ENCODE peak calls at places on chromosomes 11 and 22, in ten cellular contexts. W, R, B, Z, N, K, U, C, T and V are unnamed samples. For H3K4me1, the result is how much of the 10 kb centered on the place peaks cover.

GRCh38 chr11:17256512-17256911 is 20.0 kb upstream of the NUCB2 start:
- DNase-seq in R (no peak), N (no peak), K (peak), U (no peak), Z (peak), W (no peak), C (no peak), T (no peak), B (peak), V (no peak)

GRCh38 chr11:122863704-122864326 is 18.7 kb upstream of the JHY start:
- DNase-seq in T (peak), B (no peak), U (peak), W (no peak), Z (peak), C (no peak), K (peak), N (peak), R (peak), V (no peak)

GRCh38 chr11:9210224-9210921 is 54.8 kb downstream of the DENND5A start:
- DNase-seq in K (no peak), T (no peak), C (no peak), W (no peak), B (no peak), Z (no peak), R (no peak), U (no peak), N (no peak), V (no peak)

GRCh38 chr11:47946682-47947575 is 33.4 kb upstream of the PTPRJ start:
- DNase-seq in K (peak), T (peak), R (peak), C (peak), Z (peak), N (peak), W (peak), B (peak), U (no peak), V (peak)

GRCh38 chr11:63567044-63567840 is 4.1 kb upstream of the PLAAT2 start:
- DNase-seq in T (peak), W (no peak), Z (peak), U (no peak), B (peak), C (no peak), N (no peak), K (peak), R (peak), V (no peak)

GRCh38 chr11:17954395-17955252 is 58.2 kb downstream of the SERGEF start:
- DNase-seq in C (no peak), K (peak), N (no peak), W (no peak), T (no peak), U (no peak), B (no peak), R (no peak), Z (no peak), V (no peak)

GRCh38 chr11:122711831-122712378 is 56.4 kb downstream of the UBASH3B start:
- DNase-seq in K (no peak), C (no peak), W (no peak), R (no peak), T (no peak), B (peak), N (no peak), Z (no peak), U (no peak), V (no peak)

GRCh38 chr11:26931881-26932280 is 62.0 kb upstream of the FIBIN start:
- DNase-seq in W (no peak), B (no peak), T (no peak), Z (no peak), K (no peak), U (no peak), C (no peak), N (no peak), R (no peak), V (no peak)

GRCh38 chr22:43478621-43479285 is 66.9 kb downstream of the MPPED1 start:
- DNase-seq in Z (no peak), W (no peak), U (no peak), C (peak), T (no peak), N (no peak), K (no peak), B (no peak), R (no peak), V (no peak)

GRCh38 chr11:125692887-125693286 is 12.2 kb upstream of the ACRV1 start:
- DNase-seq in T (no peak), N (no peak), C (no peak), K (no peak), W (no peak), B (no peak), U (no peak), Z (no peak), R (no peak), V (no peak)

GRCh38 chr11:73345481-73346147 is 30.6 kb upstream of the RELT start:
- DNase-seq in R (no peak), B (no peak), K (no peak), U (no peak), Z (no peak), W (no peak), N (no peak), C (no peak), T (no peak), V (no peak)

GRCh38 chr11:2734181-2735052 is 34.6 kb upstream of the KCNQ1OT1 start:
- DNase-seq in U (no peak), N (no peak), T (no peak), R (no peak), C (no peak), Z (no peak), B (no peak), W (no peak), K (peak), V (no peak)

GRCh38 chr11:83680351-83680750 is 394.2 kb upstream of the CCDC90B start:
- DNase-seq in R (no peak), U (peak), W (no peak), Z (no peak), T (no peak), K (no peak), B (no peak), N (no peak), C (no peak), V (no peak)

GRCh38 chr22:47045691-47046410 is 283.4 kb downstream of the TBC1D22A start:
- DNase-seq in K (no peak), Z (no peak), R (no peak), C (peak), N (no peak), T (no peak), W (peak), B (no peak), U (no peak), V (no peak)

GRCh38 chr22:28269277-28269676 is 350.2 kb upstream of the PITPNB start:
- DNase-seq in B (no peak), K (no peak), R (no peak), W (no peak), N (no peak), Z (no peak), T (no peak), U (no peak), C (no peak), V (no peak)

GRCh38 chr11:47915407-47916137 is 64.8 kb upstream of the PTPRJ start:
- DNase-seq in K (no peak), R (no peak), Z (no peak), U (no peak), C (peak), B (peak), W (no peak), T (peak), N (no peak), V (no peak)

GRCh38 chr22:47056361-47056760 is 293.9 kb downstream of the TBC1D22A start:
- DNase-seq in R (no peak), Z (no peak), N (no peak), U (no peak), C (peak), W (peak), B (no peak), T (no peak), K (no peak), V (no peak)

GRCh38 chr22:47835726-47836125 is 1073.3 kb downstream of the TBC1D22A start:
- DNase-seq in W (no peak), R (no peak), U (no peak), Z (peak), T (no peak), N (no peak), K (peak), B (peak), C (no peak), V (no peak)

GRCh38 chr22:42203609-42204008 is 66.8 kb downstream of the TCF20 start:
- DNase-seq in Z (no peak), C (no peak), U (no peak), K (no peak), T (no peak), R (no peak), N (no peak), B (no peak), W (no peak), V (no peak)

GRCh38 chr11:110182886-110183285 is 89.7 kb downstream of the ZC3H12C start:
- DNase-seq in B (peak), C (no peak), W (no peak), T (no peak), K (peak), Z (peak), U (no peak), N (no peak), R (no peak), V (no peak)

GRCh38 chr11:69651834-69652620 is 11.1 kb downstream of the CCND1 start:
- DNase-seq in T (no peak), Z (no peak), U (no peak), R (no peak), N (no peak), W (peak), K (no peak), C (peak), B (no peak), V (no peak)

GRCh38 chr11:132099692-132100091 is 729.3 kb downstream of the NTM start:
- DNase-seq in T (no peak), B (no peak), K (no peak), Z (no peak), R (no peak), N (no peak), U (peak), C (no peak), W (no peak), V (no peak)

GRCh38 chr11:113818426-113818825 is 38.8 kb downstream of the CLDN25 start:
- DNase-seq in B (no peak), U (no peak), R (no peak), Z (peak), W (no peak), C (no peak), N (no peak), K (no peak), T (peak), V (no peak)

GRCh38 chr22:31753005-31753633 is 700 bp upstream of the DEPDC5 start:
- DNase-seq in C (peak), K (no peak), B (peak), W (peak), Z (no peak), R (peak), T (peak), N (peak), U (peak), V (peak)

GRCh38 chr11:36775157-36775556 is 177.1 kb upstream of the RAG2 start:
- DNase-seq in B (no peak), T (no peak), Z (no peak), K (no peak), U (no peak), W (no peak), C (no peak), R (no peak), N (no peak), V (no peak)

GRCh38 chr22:37794376-37794775 is 13.4 kb upstream of the GCAT start:
- DNase-seq in U (peak), R (no peak), B (no peak), Z (no peak), K (no peak), T (no peak), W (no peak), N (no peak), C (no peak), V (no peak)

GRCh38 chr11:43327987-43328386 is 16.2 kb downstream of the API5 start:
- DNase-seq in C (no peak), B (peak), N (no peak), K (peak), Z (peak), T (peak), U (no peak), R (no peak), W (no peak), V (peak)

GRCh38 chr11:122721964-122722266 is 66.4 kb downstream of the UBASH3B start:
- DNase-seq in Z (peak), R (no peak), C (no peak), W (no peak), B (peak), N (no peak), T (no peak), K (peak), U (no peak), V (no peak)

GRCh38 chr11:126308271-126308671 is 4.4 kb downstream of the DCPS start:
- DNase-seq in N (no peak), B (no peak), K (no peak), R (no peak), U (no peak), C (no peak), Z (no peak), W (no peak), T (no peak), V (no peak)

GRCh38 chr11:10494636-10495463 is 39.8 kb downstream of the AMPD3 start:
- DNase-seq in K (no peak), U (no peak), Z (no peak), N (peak), T (no peak), W (no peak), B (no peak), C (no peak), R (no peak), V (no peak)

GRCh38 chr22:24466831-24467249 is 28.3 kb upstream of the UPB1 start:
- DNase-seq in R (peak), T (no peak), N (no peak), K (peak), B (peak), C (no peak), U (peak), W (no peak), Z (peak), V (no peak)

GRCh38 chr11:2990617-2991476 is 1.3 kb downstream of the NAP1L4 start:
- DNase-seq in U (peak), T (peak), K (no peak), B (peak), C (no peak), N (no peak), R (peak), W (no peak), Z (no peak), V (no peak)

GRCh38 chr22:17536269-17536668 is 27.0 kb upstream of the SLC25A18 start:
- DNase-seq in T (no peak), C (no peak), W (no peak), U (no peak), Z (no peak), N (no peak), K (no peak), R (no peak), B (no peak), V (no peak)

GRCh38 chr22:41507330-41508063 is 36.8 kb downstream of the POLR3H start:
- DNase-seq in U (no peak), C (no peak), N (no peak), Z (no peak), T (no peak), K (no peak), R (no peak), B (no peak), W (no peak), V (no peak)

DNA sequence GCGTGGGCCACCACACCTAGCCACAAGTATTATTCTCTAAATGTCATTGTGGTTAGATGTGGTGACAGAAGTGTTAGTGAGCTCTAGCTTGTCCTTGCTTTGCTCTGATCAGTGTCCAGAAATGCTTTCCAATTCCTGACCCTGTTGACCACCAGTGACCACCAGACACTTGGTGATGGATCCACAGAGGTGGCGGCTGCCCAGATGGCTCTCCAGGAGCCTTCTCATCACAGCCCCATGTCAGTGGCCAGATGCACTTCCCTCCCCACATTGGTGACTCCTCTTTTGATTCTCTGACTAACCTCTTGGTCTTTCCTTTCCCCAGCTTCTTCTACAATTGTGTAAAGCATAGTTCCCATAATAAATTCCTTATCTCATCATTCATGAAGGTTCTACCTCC is 40.2 kb upstream of the CXCR5 start:
- DNase-seq in T (no peak), W (no peak), B (no peak), C (no peak), U (no peak), R (no peak), K (no peak), Z (no peak), N (no peak), V (no peak)
- H3K4me1 ChIP-seq in T (under half), W (under half), B (under half), C (under half), U (under half), R (under half), K (under half), Z (under half), N (under half), V (under half)

DNA sequence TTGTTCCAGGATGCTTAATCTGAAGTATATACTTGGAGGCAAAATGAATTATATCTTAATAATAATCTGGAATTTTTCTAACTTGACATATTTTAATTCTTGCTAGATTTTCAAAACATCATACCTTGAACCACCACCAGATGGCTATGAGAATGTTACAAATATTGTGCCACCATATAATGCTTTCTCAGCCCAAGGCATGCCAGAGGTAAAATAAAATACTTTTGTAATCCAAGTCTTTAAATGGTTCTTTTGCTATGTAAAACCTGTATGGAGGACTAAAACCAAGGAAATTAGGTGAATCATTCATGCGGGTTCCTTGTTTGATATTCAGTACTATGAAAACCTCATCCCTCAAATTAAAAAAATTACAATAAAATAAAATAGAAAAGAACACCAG is 14.4 kb downstream of the NAALAD2 start:
- DNase-seq in C (no peak), W (no peak), R (no peak), Z (no peak), U (no peak), K (no peak), N (no peak), T (no peak), B (no peak), V (no peak)
- H3K4me1 ChIP-seq in C (under half), W (under half), R (under half), Z (under half), U (under half), K (under half), N (under half), T (under half), B (under half), V (under half)

DNA sequence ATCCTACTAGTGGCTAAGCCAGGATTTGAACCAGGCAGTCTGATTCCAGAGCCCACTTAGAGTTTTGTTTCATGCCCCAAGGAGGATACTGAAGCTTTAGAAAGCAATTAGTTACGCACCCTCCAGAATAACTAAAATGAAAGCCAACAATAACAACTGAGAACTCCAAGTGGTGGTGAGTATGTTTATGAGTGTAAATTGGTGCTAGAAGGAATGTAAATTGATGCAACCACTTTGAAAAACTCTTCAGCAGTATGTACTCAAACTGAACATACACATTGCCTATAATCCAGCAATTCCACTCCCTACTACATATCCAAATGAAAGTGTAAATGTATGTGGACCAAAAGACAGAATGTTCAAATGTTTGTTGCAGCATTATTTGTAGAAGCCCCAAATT is 6.7 kb upstream of the ARL14EP start:
- DNase-seq in B (no peak), N (no peak), U (no peak), T (no peak), Z (no peak), R (no peak), C (no peak), W (no peak), K (no peak), V (no peak)
- H3K4me1 ChIP-seq in B (under half), N (under half), U (under half), T (under half), Z (under half), R (under half), C (under half), W (under half), K (under half), V (under half)

DNA sequence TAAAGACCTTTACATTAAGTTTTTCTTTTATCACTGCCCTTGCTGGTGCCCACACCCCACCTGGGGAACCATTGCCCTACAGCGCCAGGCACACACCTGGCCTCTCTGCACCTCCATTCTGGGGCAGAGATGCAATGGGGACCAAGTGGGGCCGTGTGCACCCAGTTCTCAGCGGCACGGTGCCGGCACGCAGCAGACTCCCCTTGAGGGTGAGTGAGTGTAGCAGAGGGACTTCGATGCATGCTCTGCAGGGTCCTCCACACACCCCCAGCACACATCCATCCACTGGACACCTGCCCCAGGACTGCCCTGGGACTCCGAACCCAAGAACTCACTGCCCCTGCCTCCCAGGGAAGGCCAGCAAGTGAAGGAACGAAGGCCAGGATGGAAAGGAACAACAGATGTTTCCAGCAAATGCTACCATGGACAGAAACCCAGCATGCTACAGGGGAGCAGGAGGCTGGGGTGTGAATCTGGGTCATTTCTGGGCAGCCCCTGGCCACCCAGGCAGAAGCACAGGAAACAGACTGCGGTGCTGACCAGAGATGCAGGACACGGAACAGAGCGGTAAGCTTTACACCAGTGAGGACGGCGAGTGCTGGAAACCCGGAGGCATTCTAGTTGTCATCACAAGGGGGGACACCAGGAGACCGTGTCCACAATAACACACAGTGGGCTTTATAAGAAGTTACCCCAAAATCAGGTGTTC is 32.6 kb upstream of the MOB2 start:
- DNase-seq in U (no peak), W (no peak), T (no peak), Z (no peak), C (no peak), K (no peak), B (no peak), N (no peak), R (no peak), V (no peak)
- H3K4me1 ChIP-seq in U (under half), W (under half), T (under half), Z (under half), C (half or more), K (under half), B (under half), N (under half), R (under half), V (under half)